ENCODE peak calls at places on chromosomes 4 and X, in six cellular contexts. E is vagina, G is astrocyte of the spinal cord, W is fibroblast of lung, A is WERI-Rb-1, V is kidney epithelial cell. P is an unnamed sample.

GRCh38 chrX:108666101-108666500 is 70.3 kb downstream of the IRS4 start:
- DNase-seq in E (no peak), G (no peak), W (no peak), A (no peak), V (no peak), P (no peak)

GRCh38 chr4:99180367-99181169 is 36.5 kb upstream of the ADH4 start:
- DNase-seq in E (no peak), G (peak), W (peak), A (no peak), V (peak), P (peak)

GRCh38 chr4:86855572-86855971 is 6.4 kb upstream of the SLC10A6 start:
- DNase-seq in E (no peak), G (peak), W (peak), A (no peak), V (peak), P (peak)

GRCh38 chrX:118254611-118255010 is 91.3 kb upstream of the WDR44 start:
- DNase-seq in E (no peak), G (peak), W (peak), A (peak), V (peak), P (no peak)

GRCh38 chrX:72620550-72621145 is 48.0 kb upstream of the HDAC8 start:
- DNase-seq in E (no peak), G (peak), W (peak), A (no peak), V (peak), P (peak)

GRCh38 chr4:40998680-40999358 is 215.5 kb downstream of the APBB2 start:
- DNase-seq in E (no peak), G (peak), W (peak), A (no peak), V (no peak), P (no peak)

GRCh38 chr4:88746186-88746585 is 48.6 kb upstream of the NAP1L5 start:
- DNase-seq in E (no peak), G (no peak), W (no peak), A (no peak), V (no peak), P (no peak)

GRCh38 chr4:7805533-7806079 is 134.1 kb downstream of the AFAP1 start:
- DNase-seq in E (no peak), G (peak), W (peak), A (no peak), V (peak), P (no peak)

GRCh38 chrX:112849010-112849409 is 8.4 kb upstream of the AMOT start:
- DNase-seq in E (no peak), G (no peak), W (no peak), A (no peak), V (no peak), P (no peak)

GRCh38 chr4:122739174-122739573 is 6.7 kb downstream of the BBS12 start:
- DNase-seq in E (no peak), G (peak), W (peak), A (no peak), V (no peak), P (no peak)

GRCh38 chr4:81260443-81261102 is 45.6 kb upstream of the PRKG2 start:
- DNase-seq in E (no peak), G (no peak), W (no peak), A (no peak), V (no peak), P (no peak)

GRCh38 chr4:7491915-7492314 is 57.2 kb upstream of the PSAPL1 start:
- DNase-seq in E (no peak), G (no peak), W (no peak), A (no peak), V (no peak), P (no peak)

GRCh38 chr4:18404642-18405041 is 383.1 kb upstream of the LCORL start:
- DNase-seq in E (no peak), G (no peak), W (no peak), A (no peak), V (no peak), P (no peak)

GRCh38 chr4:82045267-82045666 is 328.5 kb downstream of the HNRNPD start:
- DNase-seq in E (no peak), G (no peak), W (no peak), A (no peak), V (no peak), P (no peak)

GRCh38 chr4:2761035-2761923 is 5.1 kb upstream of the TNIP2 start:
- DNase-seq in E (no peak), G (peak), W (peak), A (no peak), V (no peak), P (no peak)

GRCh38 chr4:186819357-186820086 is 95.9 kb upstream of the FAT1 start:
- DNase-seq in E (no peak), G (no peak), W (no peak), A (no peak), V (no peak), P (no peak)

GRCh38 chr4:138184881-138185280 is 57.3 kb downstream of the SLC7A11 start:
- DNase-seq in E (no peak), G (no peak), W (no peak), A (no peak), V (no peak), P (no peak)

GRCh38 chrX:107454302-107454701 is 4.8 kb downstream of the FRMPD3 start:
- DNase-seq in E (no peak), G (peak), W (peak), A (no peak), V (peak), P (peak)

DNA sequence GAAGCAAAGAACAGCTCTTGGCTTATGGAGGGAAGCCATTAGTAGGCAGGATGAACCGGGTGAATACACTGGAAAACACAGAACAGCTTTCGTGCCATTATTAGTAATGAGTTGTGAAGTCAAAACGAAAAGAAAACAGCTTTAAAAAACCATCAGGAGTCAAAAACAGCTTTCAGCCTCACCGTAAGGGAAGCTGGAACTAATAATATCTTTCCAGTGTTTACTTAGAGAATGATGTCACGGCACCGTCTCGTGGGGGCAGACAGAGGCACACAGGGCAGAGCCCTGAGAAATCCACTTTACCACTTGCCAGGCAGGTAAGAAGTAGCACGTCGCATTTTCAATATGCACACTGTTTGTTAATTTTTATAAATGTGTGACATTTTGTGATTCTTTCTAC is 37.9 kb upstream of the HMX1 start:
- DNase-seq in E (no peak), G (no peak), W (no peak), A (no peak), V (no peak), P (no peak)
- H3K4me3 ChIP-seq in E (no peak), G (no peak), W (no peak), A (no peak), V (no peak), P (no peak)

GRCh38 chrX:7228226-7228625 is 80.3 kb upstream of the PUDP start:
- DNase-seq in E (no peak), G (no peak), W (no peak), A (no peak), V (no peak), P (no peak)

GRCh38 chrX:7235071-7235470 is 87.1 kb upstream of the PUDP start:
- DNase-seq in E (no peak), G (no peak), W (no peak), A (no peak), V (no peak), P (no peak)

GRCh38 chrX:7233632-7234406 is 85.9 kb upstream of the PUDP start:
- DNase-seq in E (no peak), G (no peak), W (no peak), A (no peak), V (no peak), P (no peak)
- TF ChIP-seq CTCF in E (no peak), G (no peak), W (no peak), A (no peak), V (no peak), P (no peak)

DNA sequence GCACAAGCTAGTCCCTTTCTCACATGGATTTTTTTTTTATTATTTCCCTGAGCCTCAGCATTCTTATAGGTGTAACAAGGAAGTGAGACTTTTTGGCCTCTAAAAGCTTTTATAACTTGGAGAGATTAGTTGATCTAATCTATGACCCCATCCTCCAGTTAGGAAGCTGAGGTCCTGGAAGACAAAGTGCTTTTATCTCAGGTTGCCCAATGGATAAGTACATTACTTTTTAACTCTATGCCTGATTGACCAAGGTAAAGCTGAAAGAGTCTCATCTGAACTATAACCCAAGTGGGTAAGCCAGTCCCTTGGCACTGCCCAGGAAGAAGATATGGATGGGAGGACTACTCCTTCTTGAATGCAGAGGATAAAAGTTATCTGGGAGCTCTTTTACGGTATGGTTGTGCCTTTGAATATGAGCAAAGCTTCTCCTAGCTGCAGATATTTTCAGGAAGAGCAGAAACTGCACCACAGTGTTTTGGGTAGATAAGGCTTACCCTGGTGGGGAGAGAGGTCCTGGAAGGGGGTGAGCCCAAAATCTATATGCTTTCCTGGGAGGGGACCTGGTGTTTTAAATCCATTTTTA is 40.2 kb downstream of the VSIG4 start:
- DNase-seq in E (no peak), G (no peak), W (no peak), A (no peak), V (no peak), P (no peak)
- H3K4me3 ChIP-seq in E (no peak), G (no peak), W (no peak), A (no peak), V (no peak), P (no peak)

DNA sequence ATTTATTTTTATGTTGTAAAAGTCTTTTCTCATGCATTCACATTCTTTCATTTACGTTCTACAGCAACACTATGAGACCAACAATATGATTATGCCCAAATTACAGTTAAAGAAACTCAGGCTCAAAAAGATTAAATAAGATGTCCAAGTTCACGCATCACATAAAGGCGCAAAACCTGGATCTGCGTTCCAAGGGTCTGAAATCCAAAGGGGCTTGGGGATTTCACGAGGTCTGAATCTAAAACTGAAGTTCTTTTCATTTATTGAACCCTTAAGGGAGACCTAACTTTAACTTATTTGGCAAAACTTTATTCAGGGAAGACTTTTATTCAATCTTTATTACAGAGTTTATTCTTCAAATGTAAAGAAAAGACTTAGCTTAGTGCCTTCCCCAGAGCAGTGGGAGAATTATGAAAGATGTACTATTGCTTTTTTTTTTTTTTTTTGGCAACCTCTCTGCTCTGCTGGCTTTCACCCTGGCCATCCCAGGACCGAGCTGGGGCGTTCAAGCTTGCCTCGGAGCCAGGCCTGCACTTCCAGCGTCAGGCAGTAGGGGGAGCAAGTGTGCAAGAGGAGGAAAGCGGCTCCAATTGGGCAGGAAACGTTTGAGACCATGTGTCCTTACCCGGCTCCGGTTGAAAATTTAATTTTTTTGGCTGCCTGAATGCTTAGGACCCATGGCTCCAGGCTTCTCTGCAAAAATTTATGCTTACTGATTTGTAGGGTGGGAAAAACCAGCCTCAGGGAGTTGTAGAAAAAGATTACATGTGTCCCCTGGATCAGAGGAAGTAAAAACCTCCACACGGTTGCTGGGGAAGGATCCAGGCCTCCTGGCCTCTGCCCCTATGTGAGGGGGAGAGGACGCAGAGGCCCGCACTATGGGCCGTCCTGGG is 344.3 kb upstream of the KLF3 start:
- DNase-seq in E (no peak), G (peak), W (peak), A (peak), V (no peak), P (peak)
- TF ChIP-seq CTCF in E (peak), G (peak), W (peak), A (peak), V (peak), P (peak)

DNA sequence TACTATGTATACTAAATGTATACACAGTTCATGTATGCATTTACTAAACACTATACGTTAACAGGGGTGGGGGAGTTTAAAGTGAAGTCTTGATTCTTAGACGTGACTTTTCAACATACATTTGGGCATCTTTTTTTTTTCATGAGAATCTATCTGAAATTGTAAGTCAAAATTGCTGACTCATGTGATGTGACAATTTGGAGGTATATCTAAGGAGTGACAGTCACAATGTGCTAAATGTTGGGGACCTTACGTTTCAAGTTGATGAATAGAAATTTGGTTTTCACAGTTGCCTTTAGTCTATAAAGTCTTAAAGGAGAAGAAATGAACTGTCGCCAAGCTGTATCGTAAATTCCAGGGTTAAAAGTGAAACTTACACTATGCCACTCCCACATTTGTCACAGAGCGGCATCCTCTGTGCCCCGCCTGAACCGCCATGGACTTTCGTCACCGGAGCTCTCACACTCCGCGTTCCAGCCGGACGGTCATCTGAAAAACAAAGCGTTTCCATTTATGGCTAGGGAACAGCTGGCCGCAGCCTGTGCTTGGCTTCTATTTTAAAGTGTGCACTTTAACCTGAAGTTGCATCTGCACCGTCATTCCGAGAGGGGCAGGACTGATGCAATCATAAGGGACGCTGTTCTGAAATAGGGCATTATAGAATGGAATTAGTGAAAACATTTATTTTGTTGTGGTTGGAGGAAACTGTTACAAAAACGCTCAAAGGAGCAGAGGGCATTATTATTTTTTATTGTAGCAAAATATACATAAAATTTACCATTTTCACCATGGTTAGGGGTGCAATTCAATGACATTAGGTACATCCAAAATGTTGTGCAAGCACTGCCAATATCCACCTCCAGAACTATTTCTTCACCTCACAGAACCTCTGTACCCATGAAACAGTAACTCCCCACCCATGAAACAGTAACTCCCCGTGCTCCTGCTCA is 30.9 kb downstream of the PDLIM3 start:
- DNase-seq in E (no peak), G (peak), W (no peak), A (no peak), V (peak), P (no peak)
- H3K4me3 ChIP-seq in E (peak), G (peak), W (peak), A (no peak), V (peak), P (peak)

DNA sequence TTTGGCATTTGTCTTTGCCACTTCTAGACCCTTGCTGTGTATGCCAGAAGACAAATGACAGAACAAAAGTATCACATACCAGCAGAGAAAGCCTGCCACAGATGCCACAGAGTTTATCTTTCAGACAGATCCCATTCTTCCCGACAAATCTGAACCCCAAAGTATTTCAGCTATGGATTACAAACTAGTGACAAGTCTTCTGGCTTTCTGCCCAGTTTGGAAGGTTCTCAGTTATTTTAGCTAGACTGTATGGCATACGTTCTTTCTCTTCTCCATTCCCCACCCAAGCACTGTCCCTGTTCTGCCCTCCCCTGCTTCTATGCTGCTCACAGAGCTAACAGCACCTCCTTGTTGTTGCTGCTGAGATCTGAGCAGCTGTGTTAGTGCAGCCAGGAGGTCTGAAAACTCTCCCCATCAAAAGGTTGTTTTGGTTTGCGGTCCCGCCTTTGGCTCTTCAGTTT is 236.7 kb downstream of the FRAS1 start:
- DNase-seq in E (no peak), G (peak), W (peak), A (no peak), V (peak), P (peak)
- TF ChIP-seq CTCF in E (no peak), G (peak), W (no peak), A (no peak), V (peak), P (no peak)

GRCh38 chrX:53319614-53320542 is 38.5 kb upstream of the IQSEC2 start:
- DNase-seq in E (no peak), G (no peak), W (no peak), A (no peak), V (no peak), P (no peak)

GRCh38 chrX:53321943-53322497 is 40.6 kb upstream of the IQSEC2 start:
- DNase-seq in E (no peak), G (no peak), W (no peak), A (no peak), V (no peak), P (no peak)

GRCh38 chrX:53320543-53321215 is 39.3 kb upstream of the IQSEC2 start:
- DNase-seq in E (no peak), G (no peak), W (no peak), A (no peak), V (no peak), P (no peak)

GRCh38 chrX:53323196-53323595 is 41.8 kb upstream of the IQSEC2 start:
- DNase-seq in E (no peak), G (no peak), W (no peak), A (no peak), V (no peak), P (no peak)

GRCh38 chrX:53321216-53321942 is 40.0 kb upstream of the IQSEC2 start:
- DNase-seq in E (no peak), G (no peak), W (no peak), A (no peak), V (no peak), P (no peak)
- H3K4me3 ChIP-seq in E (peak), G (peak), W (peak), A (peak), V (peak), P (peak)

GRCh38 chr4:3791256-3791655 is 25.1 kb downstream of the ADRA2C start:
- DNase-seq in E (no peak), G (no peak), W (no peak), A (no peak), V (no peak), P (no peak)

GRCh38 chr4:3791910-3792542 is 25.8 kb downstream of the ADRA2C start:
- DNase-seq in E (no peak), G (no peak), W (peak), A (no peak), V (no peak), P (no peak)

GRCh38 chr4:3788366-3788660 is 22.1 kb downstream of the ADRA2C start:
- DNase-seq in E (no peak), G (no peak), W (no peak), A (no peak), V (no peak), P (no peak)

GRCh38 chr4:3789587-3789986 is 23.4 kb downstream of the ADRA2C start:
- DNase-seq in E (no peak), G (no peak), W (no peak), A (no peak), V (no peak), P (no peak)

GRCh38 chr4:3790006-3790561 is 23.9 kb downstream of the ADRA2C start:
- DNase-seq in E (no peak), G (no peak), W (no peak), A (no peak), V (no peak), P (no peak)
- TF ChIP-seq CTCF in E (no peak), G (no peak), W (no peak), A (peak), V (no peak), P (no peak)

DNA sequence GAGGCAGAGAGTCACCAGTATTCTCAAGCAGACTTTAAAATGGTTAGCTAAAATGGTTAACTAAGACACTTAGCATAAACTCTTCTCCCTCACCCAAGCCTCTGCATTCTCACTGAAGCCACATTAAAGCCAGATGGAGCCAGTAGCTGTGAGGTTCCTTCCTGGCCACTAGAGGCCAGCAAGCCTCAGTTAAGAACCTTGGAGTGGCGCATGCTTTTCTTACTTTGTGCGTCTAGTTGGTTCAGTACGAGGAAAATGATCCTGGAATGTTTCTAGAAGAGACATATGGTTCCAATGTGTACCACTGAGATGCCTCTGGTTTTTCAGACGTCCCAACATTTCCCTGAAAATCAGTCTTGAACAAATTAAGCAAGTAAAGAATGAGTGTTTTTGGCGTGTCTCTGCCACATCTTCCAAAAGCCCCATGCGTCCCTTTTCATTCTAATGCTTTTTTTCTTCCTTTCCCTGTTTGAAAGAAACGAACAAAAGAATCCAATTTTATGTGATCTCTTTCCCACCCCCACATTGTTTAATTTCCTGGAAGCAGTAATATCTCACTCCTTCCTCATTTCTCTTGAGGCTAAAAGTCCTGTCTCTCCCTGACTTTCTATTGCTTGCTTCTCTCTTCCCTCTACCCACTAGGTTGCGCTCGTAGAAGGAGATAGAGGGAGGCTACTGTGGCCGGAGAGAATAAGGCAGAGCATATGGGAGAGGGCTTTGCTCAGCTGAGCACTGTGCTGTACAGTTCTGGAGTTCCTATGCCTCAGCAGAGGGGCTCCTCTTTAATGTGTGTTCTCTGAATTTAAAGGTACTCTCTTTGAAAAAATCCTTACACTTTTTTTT is 82.9 kb upstream of the TAB3 start:
- DNase-seq in E (no peak), G (peak), W (peak), A (peak), V (no peak), P (peak)
- H3K4me3 ChIP-seq in E (no peak), G (peak), W (peak), A (no peak), V (no peak), P (no peak)

P was measured in HFF-Myc.